ENCODE peak calls at places on chromosomes 2 and 18, in seven cellular contexts. M is mesenchymal stem cell, A is mesendoderm, X is H9, J is neuronal stem cell, Z is trophoblast cell, U is H1. T is an unnamed sample.

GRCh38 chr2:197786010-197786877 is 1.1 kb upstream of the BOLL start:
- DNase-seq in M (no peak), A (peak; percentile 87), X (peak; percentile 91), J (peak; percentile 24), Z (no peak), U (peak; percentile 92), T (no peak)

GRCh38 chr2:153388246-153388645 is 90.3 kb downstream of the RPRM start:
- DNase-seq in M (no peak), A (peak; percentile 68), X (no peak), J (no peak), Z (peak; percentile 42), U (no peak), T (no peak)

GRCh38 chr18:44579028-44579692 is 101.5 kb upstream of the SETBP1 start:
- DNase-seq in M (peak; percentile 72), A (peak; percentile 72), X (peak; percentile 33), J (peak; percentile 17), Z (no peak), U (no peak), T (peak; percentile 63)

GRCh38 chr2:160062283-160063005 is at the start of gene PLA2R1:
- DNase-seq in M (peak; percentile 57), A (peak; percentile 78), X (peak; percentile 77), J (peak; percentile 51), Z (peak; percentile 38), U (peak; percentile 83), T (peak; percentile 12)

GRCh38 chr2:23828256-23828980 is 98.5 kb downstream of the ATAD2B start:
- DNase-seq in M (peak; percentile 29), A (no peak), X (no peak), J (no peak), Z (no peak), U (no peak), T (no peak)

GRCh38 chr2:218342837-218343236 is 13.8 kb upstream of the CATIP start:
- DNase-seq in M (no peak), A (no peak), X (no peak), J (no peak), Z (no peak), U (no peak), T (no peak)

GRCh38 chr18:79866889-79867574 is 69.3 kb downstream of the KCNG2 start:
- DNase-seq in M (no peak), A (no peak), X (no peak), J (no peak), Z (no peak), U (no peak), T (peak; percentile 29)

GRCh38 chr2:25252291-25253152 is 84.1 kb upstream of the POMC start:
- DNase-seq in M (peak; percentile 73), A (peak; percentile 96), X (peak; percentile 95), J (peak; percentile 94), Z (peak; percentile 57), U (peak; percentile 88), T (peak; percentile 14)

GRCh38 chr18:78711316-78711715 is 268.3 kb upstream of the SALL3 start:
- DNase-seq in M (no peak), A (no peak), X (no peak), J (no peak), Z (no peak), U (no peak), T (no peak)

GRCh38 chr2:81266106-81266505 is 961.6 kb upstream of the LRRTM1 start:
- DNase-seq in M (peak; percentile 7), A (peak; percentile 74), X (peak; percentile 28), J (peak; percentile 9), Z (no peak), U (peak; percentile 46), T (no peak)

GRCh38 chr2:9281145-9281544 is 74.5 kb downstream of the ASAP2 start:
- DNase-seq in M (no peak), A (no peak), X (no peak), J (no peak), Z (no peak), U (no peak), T (no peak)
- H2AK5ac ChIP-seq in M (no peak overlapping the region), A (no peak overlapping the region), X (no peak overlapping the region), J (no peak overlapping the region), Z (no peak overlapping the region), U (no peak overlapping the region), T (no peak overlapping the region)

GRCh38 chr2:138391956-138392355 is 109.6 kb upstream of the SPOPL start:
- DNase-seq in M (no peak), A (no peak), X (no peak), J (no peak), Z (peak; percentile 49), U (no peak), T (peak; percentile 4)
- H2AK5ac ChIP-seq in M (no peak overlapping the region), A (no peak overlapping the region), X (no peak overlapping the region), J (no peak overlapping the region), Z (no peak overlapping the region), U (no peak overlapping the region), T (no peak overlapping the region)

GRCh38 chr2:28824207-28824606 is 13.6 kb downstream of the SPDYA start:
- DNase-seq in M (no peak), A (no peak), X (no peak), J (no peak), Z (no peak), U (no peak), T (no peak)

GRCh38 chr2:28821295-28821958 is 10.8 kb downstream of the SPDYA start:
- DNase-seq in M (peak; percentile 67), A (peak; percentile 88), X (peak; percentile 70), J (peak; percentile 47), Z (peak; percentile 44), U (peak; percentile 80), T (peak; percentile 65)

GRCh38 chr2:28824870-28825269 is 14.2 kb downstream of the SPDYA start:
- DNase-seq in M (no peak), A (no peak), X (no peak), J (no peak), Z (no peak), U (no peak), T (no peak)

GRCh38 chr2:28818053-28818452 is 7.4 kb downstream of the SPDYA start:
- DNase-seq in M (no peak), A (no peak), X (no peak), J (no peak), Z (no peak), U (no peak), T (no peak)

DNA sequence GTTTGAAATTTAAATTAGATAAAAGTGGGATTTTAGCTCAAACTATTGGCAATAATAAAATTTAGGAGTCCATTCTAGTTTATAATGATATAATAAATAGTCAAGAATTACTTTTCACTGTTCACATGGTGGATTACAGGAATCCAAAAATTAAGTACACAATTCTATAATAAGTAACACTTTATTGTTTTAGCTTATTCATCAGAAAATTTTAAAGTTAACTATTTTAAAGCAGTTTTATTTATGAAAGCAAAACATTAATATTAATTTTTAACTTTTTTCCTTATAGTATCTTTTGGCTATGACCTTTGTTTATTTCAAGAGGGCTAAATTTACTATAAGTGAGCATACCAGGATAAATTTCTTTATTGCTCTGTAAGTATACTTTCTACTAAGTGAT is 11.4 kb downstream of the SPDYA start:
- DNase-seq in M (no peak), A (no peak), X (no peak), J (no peak), Z (no peak), U (no peak), T (no peak)
- H2AK5ac ChIP-seq in M (no peak overlapping the region), A (no peak overlapping the region), X (no peak overlapping the region), J (no peak overlapping the region), Z (no peak overlapping the region), U (no peak overlapping the region), T (no peak overlapping the region)

GRCh38 chr2:172516299-172516698 is 39.6 kb upstream of the PDK1 start:
- DNase-seq in M (peak; percentile 79), A (no peak), X (no peak), J (no peak), Z (no peak), U (no peak), T (peak; percentile 93)
- H2AK5ac ChIP-seq in M (no peak overlapping the region), A (no peak overlapping the region), X (no peak overlapping the region), J (no peak overlapping the region), Z (no peak overlapping the region), U (no peak overlapping the region), T (no peak overlapping the region)

DNA sequence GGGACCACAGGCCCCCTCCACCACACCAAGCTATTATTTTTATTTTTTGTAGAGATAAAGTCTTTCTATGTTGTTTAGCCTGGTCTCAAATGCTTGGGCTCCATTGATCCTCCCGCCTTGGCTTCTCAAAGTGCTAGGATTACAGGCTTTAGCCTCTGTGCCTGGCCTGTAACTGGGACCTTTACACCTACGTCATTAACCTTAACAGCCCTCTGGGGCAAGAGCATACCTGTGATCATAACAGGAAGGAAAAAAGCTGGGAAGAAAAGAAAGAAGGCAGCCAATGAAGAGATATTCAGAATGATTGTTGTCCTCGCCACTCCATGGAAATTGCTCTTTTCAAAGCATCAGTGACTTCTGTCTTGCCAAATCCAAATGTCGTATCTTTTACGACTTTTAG is 338.2 kb downstream of the LRRTM1 start:
- DNase-seq in M (no peak), A (no peak), X (no peak), J (no peak), Z (no peak), U (no peak), T (no peak)
- H2AK5ac ChIP-seq in M (no peak overlapping the region), A (no peak overlapping the region), X (no peak overlapping the region), J (no peak overlapping the region), Z (no peak overlapping the region), U (no peak overlapping the region), T (no peak overlapping the region)

GRCh38 chr2:78201064-78201575 is 678.9 kb upstream of the LRRTM4 start:
- DNase-seq in M (no peak), A (no peak), X (no peak), J (no peak), Z (no peak), U (no peak), T (no peak)
- H2AK5ac ChIP-seq in M (no peak overlapping the region), A (no peak overlapping the region), X (no peak overlapping the region), J (no peak overlapping the region), Z (no peak overlapping the region), U (no peak overlapping the region), T (no peak overlapping the region)

GRCh38 chr18:11957636-11958035 is 23.7 kb upstream of the IMPA2 start:
- DNase-seq in M (no peak), A (no peak), X (no peak), J (no peak), Z (no peak), U (no peak), T (no peak)

GRCh38 chr18:11956371-11957308 is 24.7 kb upstream of the IMPA2 start:
- DNase-seq in M (no peak), A (no peak), X (peak; percentile 83), J (no peak), Z (peak; percentile 42), U (no peak), T (no peak)

GRCh38 chr18:11953113-11953512 is 28.2 kb upstream of the IMPA2 start:
- DNase-seq in M (peak; percentile 29), A (no peak), X (no peak), J (no peak), Z (no peak), U (no peak), T (peak; percentile 11)

GRCh38 chr18:11951390-11951851 is 29.9 kb upstream of the IMPA2 start:
- DNase-seq in M (no peak), A (peak; percentile 66), X (peak; percentile 52), J (no peak), Z (no peak), U (no peak), T (no peak)

DNA sequence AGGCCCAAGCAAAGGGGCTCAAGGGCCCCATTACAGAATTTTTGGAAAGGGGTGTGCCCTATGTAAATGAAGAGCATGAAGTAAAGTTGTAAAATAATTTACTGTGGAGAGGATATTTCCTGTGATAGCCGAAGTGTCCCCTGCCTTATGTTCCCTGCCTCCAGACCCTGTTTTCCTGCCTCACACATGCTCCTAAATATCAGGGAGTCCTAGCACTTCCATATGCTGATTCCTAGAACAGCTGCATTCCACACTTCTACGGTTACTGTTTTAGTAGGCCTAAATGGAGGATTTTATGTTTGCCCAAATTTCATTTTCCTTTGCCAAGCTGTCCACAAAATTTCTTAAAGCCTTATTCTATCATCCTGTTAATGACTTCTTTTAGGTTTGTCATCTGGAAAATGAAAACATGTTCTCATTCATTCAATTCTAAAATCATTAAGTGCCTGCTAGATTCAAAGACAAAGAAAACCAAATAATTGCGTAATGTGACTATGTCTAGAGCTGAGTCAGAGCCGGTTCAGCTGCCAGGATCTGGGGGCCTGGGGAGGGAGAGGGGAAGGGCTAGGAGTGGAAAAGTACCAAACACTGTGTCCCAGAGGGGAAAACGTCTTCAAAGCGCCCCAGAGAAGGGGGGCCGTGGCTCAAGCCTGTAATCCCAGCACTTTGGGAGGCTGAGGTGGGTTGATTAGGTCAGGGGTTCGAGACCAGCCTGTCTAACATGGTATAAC is 25.8 kb upstream of the IMPA2 start:
- DNase-seq in M (peak; percentile 95), A (peak; percentile 89), X (peak; percentile 82), J (no peak), Z (peak; percentile 27), U (no peak), T (peak; percentile 87)
- H2AK5ac ChIP-seq in M (no peak overlapping the region), A (no peak overlapping the region), X (no peak overlapping the region), J (no peak overlapping the region), Z (no peak overlapping the region), U (no peak overlapping the region), T (peak overlapping the region; percentile 31)

T was measured in IMR-90.